ENCODE peak calls at places on chromosomes 13 and 19, in seven cellular contexts. M, P, S, C, O, R and U are unnamed samples.

GRCh38 chr13:32840840-32841713 is 175.1 kb upstream of the KL start:
- DNase-seq in S (no peak), C (no peak), R (no peak), O (peak; percentile 70), P (no peak), M (no peak), U (no peak)

GRCh38 chr13:102699419-102699961 is 4.6 kb upstream of the METTL21C start:
- DNase-seq in C (no peak), O (no peak), S (no peak), M (no peak), R (no peak), P (no peak), U (no peak)

GRCh38 chr13:80166352-80166751 is 174.6 kb downstream of the SPRY2 start:
- DNase-seq in S (no peak), R (no peak), O (no peak), P (no peak), M (no peak), C (no peak), U (no peak)

GRCh38 chr19:20124879-20125278 is 42.1 kb upstream of the ZNF486 start:
- DNase-seq in C (no peak), S (no peak), P (no peak), O (no peak), R (no peak), M (no peak), U (no peak)

GRCh38 chr19:6204866-6205723 is 69.6 kb downstream of the ACSBG2 start:
- DNase-seq in M (no peak), S (no peak), P (no peak), R (peak; percentile 25), O (no peak), C (no peak), U (no peak)

GRCh38 chr19:48633148-48634035 is 3.8 kb downstream of the DBP start:
- DNase-seq in C (no peak), M (no peak), R (no peak), S (peak; percentile 52), O (no peak), P (no peak), U (no peak)

GRCh38 chr13:29758591-29759114 is 91.8 kb downstream of the UBL3 start:
- DNase-seq in M (no peak), R (peak; percentile 5), C (no peak), S (no peak), O (peak; percentile 74), P (no peak), U (no peak)

GRCh38 chr19:45424191-45425058 is 708 bp upstream of the ERCC1 start:
- DNase-seq in C (peak; percentile 91), R (peak; percentile 86), O (no peak), S (peak; percentile 69), P (peak; percentile 67), M (no peak), U (no peak)

GRCh38 chr13:29702912-29703351 is 107.4 kb upstream of the SLC7A1 start:
- DNase-seq in C (no peak), P (no peak), O (no peak), S (no peak), M (peak; percentile 27), R (no peak), U (no peak)

GRCh38 chr13:79811170-79811569 is 330.2 kb downstream of the NDFIP2 start:
- DNase-seq in O (no peak), M (no peak), R (no peak), C (no peak), S (no peak), P (no peak), U (no peak)

GRCh38 chr19:1066748-1067340 is at the start of gene ARHGAP45:
- DNase-seq in C (no peak), M (no peak), S (peak; percentile 80), O (no peak), P (peak; percentile 66), R (no peak), U (no peak)

GRCh38 chr13:24340608-24340955 is 31.2 kb downstream of the C1QTNF9 start:
- DNase-seq in P (no peak), M (no peak), R (no peak), S (no peak), O (no peak), C (no peak), U (no peak)

GRCh38 chr19:55392820-55393219 is 7.1 kb downstream of the RPL28 start:
- DNase-seq in C (no peak), R (no peak), M (no peak), P (peak; percentile 42), O (no peak), S (no peak), U (no peak)

GRCh38 chr19:917323-918151 is at the start of gene KISS1R:
- DNase-seq in P (peak; percentile 84), M (no peak), O (no peak), S (peak; percentile 60), C (no peak), R (peak; percentile 71), U (no peak)

GRCh38 chr19:19539738-19540703 is 2.0 kb downstream of the CILP2 start:
- DNase-seq in M (peak; percentile 81), P (peak; percentile 93), O (no peak), S (peak; percentile 96), C (peak; percentile 80), R (no peak), U (no peak)

GRCh38 chr13:101757446-101758039 is 305.1 kb downstream of the ITGBL1 start:
- DNase-seq in R (no peak), M (no peak), S (no peak), C (no peak), P (peak; percentile 48), O (no peak), U (peak; percentile 39)

GRCh38 chr13:21735621-21736401 is 64.9 kb downstream of the FGF9 start:
- DNase-seq in C (no peak), P (no peak), O (no peak), S (no peak), R (no peak), M (no peak), U (no peak)

GRCh38 chr13:31614073-31614472 is 125.3 kb upstream of the RXFP2 start:
- DNase-seq in M (no peak), C (no peak), R (no peak), P (no peak), S (no peak), O (no peak), U (no peak)

GRCh38 chr19:39100500-39101166 is 16.5 kb downstream of the ACP7 start:
- DNase-seq in R (no peak), O (no peak), S (no peak), C (no peak), P (no peak), M (no peak), U (no peak)

GRCh38 chr13:44141725-44142539 is 231.7 kb upstream of the SERP2 start:
- DNase-seq in C (peak; percentile 85), M (peak; percentile 78), R (peak; percentile 89), O (peak; percentile 31), P (peak; percentile 100), S (peak; percentile 99), U (peak; percentile 94)

GRCh38 chr19:4575267-4575793 is 15.8 kb upstream of the SEMA6B start:
- DNase-seq in O (no peak), C (no peak), S (peak; percentile 74), M (peak; percentile 95), R (peak; percentile 70), P (peak; percentile 58), U (no peak)
- TF ChIP-seq JUND in O (no peak), C (peak; percentile 79), S (peak; percentile 86), M (peak; percentile 99), R (peak; percentile 79), P (no peak), U (no peak)

DNA sequence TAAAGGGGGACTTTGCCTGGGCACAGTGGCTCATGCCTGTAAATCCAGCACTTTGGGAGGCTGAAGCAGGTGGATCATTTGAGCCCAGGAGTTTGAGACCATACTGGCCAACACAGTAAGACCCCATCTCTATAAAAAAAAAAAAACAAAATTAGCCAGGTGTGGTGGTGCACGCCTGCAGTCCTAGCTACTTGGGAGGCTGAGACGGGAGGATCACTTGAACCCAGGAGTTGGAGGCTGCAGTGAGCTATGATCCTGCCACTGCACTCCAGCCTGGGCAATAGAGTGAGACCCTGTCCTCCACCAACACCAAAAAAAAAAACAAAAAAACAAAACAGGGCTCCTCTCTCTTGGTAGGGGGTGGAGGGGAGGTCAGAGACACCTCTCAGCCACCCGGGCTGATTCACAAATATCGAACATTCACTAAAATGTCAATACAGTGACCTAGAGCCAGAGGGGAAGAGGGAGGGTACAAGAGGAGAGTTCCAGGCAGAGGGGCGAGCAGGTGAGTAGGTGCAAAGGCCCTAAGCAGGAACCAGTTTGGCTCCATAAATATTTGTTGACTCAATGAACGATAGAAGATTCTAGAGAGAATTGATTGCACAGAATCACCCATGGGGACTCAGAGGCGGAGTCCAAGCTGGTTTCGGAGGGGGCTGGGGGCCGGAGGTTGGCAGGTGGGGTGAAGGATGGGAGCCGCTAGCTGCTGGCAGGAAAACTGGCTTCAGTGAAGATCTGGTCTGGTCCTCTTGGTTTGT is 1.0 kb upstream of the CREB3L3 start:
- DNase-seq in P (peak; percentile 19), M (no peak), O (no peak), S (no peak), R (no peak), C (no peak), U (no peak)
- TF ChIP-seq JUND in P (no peak), M (no peak), O (no peak), S (no peak), R (no peak), C (no peak), U (no peak)

DNA sequence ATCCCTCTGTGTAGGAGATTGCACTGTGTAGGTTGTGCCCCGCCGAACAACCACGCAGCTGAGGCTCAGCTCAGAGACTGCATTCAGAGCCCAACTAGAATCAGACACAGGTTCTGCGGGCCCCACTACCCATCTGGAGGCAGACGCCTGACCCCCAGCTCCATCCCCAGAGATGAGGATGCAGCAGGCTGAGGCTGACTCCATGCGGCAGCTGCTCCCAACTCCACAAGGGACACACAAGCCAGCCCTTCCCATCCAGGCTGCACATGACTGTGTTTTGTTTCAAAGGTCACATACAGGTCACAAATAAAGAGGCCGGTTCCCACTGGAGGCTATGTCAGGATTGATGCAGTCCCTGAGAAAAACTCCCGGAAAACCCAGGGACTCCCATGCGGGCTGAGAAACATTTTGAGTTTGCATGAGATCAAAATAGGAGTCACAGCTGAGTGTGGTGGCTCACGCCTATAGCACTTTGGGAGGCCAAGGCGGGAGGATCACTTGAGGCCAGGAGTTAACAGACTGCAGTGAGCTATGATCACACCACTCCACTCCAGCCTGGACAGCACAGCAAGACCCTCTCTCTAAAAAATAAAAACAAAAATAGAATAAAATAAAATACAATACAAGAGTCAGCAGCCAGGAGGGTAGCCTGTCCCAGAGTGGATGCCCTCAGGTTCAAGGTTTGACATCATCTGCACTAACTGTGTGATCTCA is 14.0 kb downstream of the ELL start:
- DNase-seq in R (peak; percentile 82), O (no peak), S (no peak), C (no peak), M (no peak), P (no peak), U (no peak)
- TF ChIP-seq JUND in R (no peak), O (no peak), S (no peak), C (no peak), M (no peak), P (no peak), U (no peak)

DNA sequence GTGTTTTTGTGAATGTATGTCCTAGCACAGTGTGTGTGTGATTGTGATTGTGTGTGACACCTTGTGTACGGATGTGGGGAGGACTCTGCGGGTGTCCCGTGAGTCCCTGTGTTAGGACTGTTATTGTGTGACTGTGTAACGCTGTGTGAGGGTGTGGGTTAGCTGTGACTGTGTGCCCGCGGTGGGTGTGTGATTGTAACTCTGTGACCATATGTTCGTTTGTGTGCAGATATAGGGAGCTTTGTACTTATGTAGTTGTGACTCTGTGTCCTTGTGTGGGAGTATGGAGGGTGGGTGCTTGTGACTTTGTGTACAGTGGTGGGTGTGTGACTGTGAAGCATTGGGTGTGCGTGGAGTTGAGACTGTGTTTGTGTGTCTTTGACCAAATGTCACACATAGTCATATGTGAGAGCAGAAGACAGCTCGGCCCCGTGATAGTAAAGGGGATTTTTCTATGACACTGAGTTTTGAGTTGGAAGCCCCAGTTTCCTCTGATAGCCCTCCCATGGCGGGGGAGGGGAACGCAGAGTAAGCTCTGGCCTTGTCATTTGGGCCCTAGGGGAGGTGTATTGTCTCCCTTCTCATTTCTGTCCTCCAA is 949 bp upstream of the ZNF260 start:
- DNase-seq in S (peak; percentile 52), O (peak; percentile 19), C (no peak), M (no peak), R (peak; percentile 8), P (peak; percentile 25), U (no peak)
- TF ChIP-seq JUND in S (no peak), O (no peak), C (no peak), M (no peak), R (no peak), P (no peak), U (no peak)